ENCODE peak calls at places on chromosomes 7 and 10, in four cellular contexts. N, R, X and M are unnamed samples.

GRCh38 chr10:88890681-88891371 is 10.8 kb downstream of the STAMBPL1 start:
- DNase-seq in N (no peak), R (peak; percentile 56), X (no peak), M (no peak)

GRCh38 chr7:55135462-55135861 is 116.6 kb downstream of the EGFR start:
- DNase-seq in N (no peak), R (no peak), X (no peak), M (no peak)

GRCh38 chr7:27141138-27141537 is 2.3 kb downstream of the HOXA5 start:
- DNase-seq in N (peak; percentile 15), R (no peak), X (no peak), M (no peak)

GRCh38 chr10:86233131-86233530 is 133.5 kb downstream of the GRID1 start:
- DNase-seq in N (no peak), R (no peak), X (no peak), M (no peak)

GRCh38 chr7:134729895-134730294 is 49.5 kb upstream of the CALD1 start:
- DNase-seq in N (no peak), R (peak; percentile 29), X (no peak), M (peak; percentile 48)

GRCh38 chr7:105990726-105991465 is 27.8 kb downstream of the CDHR3 start:
- DNase-seq in N (no peak), R (no peak), X (peak; percentile 58), M (peak; percentile 49)

GRCh38 chr7:46450871-46451270 is 529.8 kb upstream of the IGFBP3 start:
- DNase-seq in N (no peak), R (peak; percentile 55), X (no peak), M (no peak)

GRCh38 chr10:91613411-91614253 is 19.2 kb downstream of the PPP1R3C start:
- DNase-seq in N (no peak), R (peak; percentile 98), X (peak; percentile 71), M (no peak)

GRCh38 chr7:143322646-143323343 is 6.9 kb downstream of the CLCN1 start:
- DNase-seq in N (no peak), R (no peak), X (peak; percentile 41), M (no peak)

GRCh38 chr10:85105614-85106013 is 777.2 kb downstream of the CCSER2 start:
- DNase-seq in N (no peak), R (no peak), X (no peak), M (no peak)

GRCh38 chr10:124497196-124497990 is 35.8 kb downstream of the LHPP start:
- DNase-seq in N (no peak), R (no peak), X (no peak), M (no peak)

GRCh38 chr10:100184426-100185219 is 1.2 kb downstream of the ERLIN1 start:
- DNase-seq in N (no peak), R (peak; percentile 23), X (no peak), M (no peak)

GRCh38 chr10:100182908-100183307 is 2.9 kb downstream of the ERLIN1 start:
- DNase-seq in N (no peak), R (no peak), X (no peak), M (no peak)

GRCh38 chr10:100182281-100182680 is 3.5 kb downstream of the ERLIN1 start:
- DNase-seq in N (no peak), R (no peak), X (no peak), M (no peak)

GRCh38 chr10:100185364-100186252 is at the start of gene ERLIN1:
- DNase-seq in N (peak; percentile 77), R (peak; percentile 87), X (peak; percentile 92), M (peak; percentile 89)

DNA sequence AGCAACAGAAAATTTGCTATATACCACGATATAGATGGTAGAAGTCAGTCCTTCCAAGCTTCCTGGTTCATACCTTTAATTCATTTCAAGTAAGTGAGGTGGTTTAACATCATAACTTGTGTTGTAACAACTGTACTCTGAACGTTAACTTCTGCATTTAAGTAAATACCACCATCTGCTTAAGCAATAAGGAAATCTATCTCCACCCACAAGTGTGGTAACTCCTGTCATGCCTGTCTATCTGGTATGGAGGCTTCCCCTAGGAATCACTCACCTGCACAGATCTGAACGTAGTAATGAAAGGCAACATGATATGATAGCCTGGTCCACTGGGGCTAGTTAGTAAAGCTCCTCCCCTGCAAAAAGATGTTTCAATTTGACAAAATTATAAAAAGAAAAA is 2.3 kb downstream of the ERLIN1 start:
- DNase-seq in N (no peak), R (peak; percentile 10), X (no peak), M (no peak)
- TF ChIP-seq POLR2A in N (no peak), R (no peak), X (no peak), M (no peak)

GRCh38 chr7:1086588-1087461 is 1.1 kb upstream of the GPER1 start:
- DNase-seq in N (peak; percentile 28), R (peak; percentile 42), X (peak; percentile 80), M (peak; percentile 68)
- H3K4me3 ChIP-seq in N (peak overlapping the region; percentile 36), R (peak overlapping the region; percentile 47), X (no peak overlapping the region), M (peak overlapping the region; percentile 36)

GRCh38 chr10:108413954-108414353 is 1249.4 kb upstream of the SORCS1 start:
- DNase-seq in N (no peak), R (no peak), X (no peak), M (no peak)
- TF ChIP-seq CTCF in N (no peak), R (no peak), X (no peak), M (no peak)

DNA sequence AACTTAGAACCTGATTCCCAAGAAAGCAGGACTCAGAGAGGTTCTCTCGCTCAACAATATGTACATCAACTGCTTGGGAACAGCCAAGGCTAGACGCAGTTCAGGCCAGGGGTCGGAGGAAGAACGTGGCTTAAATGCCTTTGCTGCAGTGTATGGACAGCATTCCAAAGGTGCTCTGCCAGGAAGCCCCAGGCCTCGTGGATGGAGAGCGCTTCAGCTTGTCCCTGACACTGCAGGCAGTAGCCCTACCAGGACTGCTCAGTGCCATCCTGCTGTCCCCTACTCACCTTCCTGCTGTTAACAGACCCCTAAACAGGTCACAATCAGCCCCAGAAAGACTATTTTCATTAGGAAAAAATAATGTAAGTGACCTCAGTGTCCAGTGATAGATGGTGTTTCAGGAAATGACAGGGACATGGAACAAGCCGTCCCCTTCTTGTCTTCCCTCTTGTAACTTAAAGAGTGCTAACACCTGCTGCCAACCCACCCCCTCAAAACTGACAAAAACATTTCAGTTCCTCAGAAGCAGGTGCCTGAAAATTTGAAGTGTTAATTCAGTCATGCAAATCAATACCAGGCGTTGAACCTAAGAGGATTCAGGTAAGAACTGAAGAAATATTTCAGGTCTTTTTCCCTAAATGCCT is 16.5 kb downstream of the CREB3L2 start:
- DNase-seq in N (no peak), R (peak; percentile 52), X (no peak), M (no peak)
- TF ChIP-seq POLR2A in N (no peak), R (peak; percentile 21), X (no peak), M (no peak)

GRCh38 chr10:73359492-73359891 is 828 bp upstream of the CFAP70 start:
- DNase-seq in N (no peak), R (no peak), X (no peak), M (no peak)
- H3K4me3 ChIP-seq in N (no peak overlapping the region), R (no peak overlapping the region), X (no peak overlapping the region), M (no peak overlapping the region)

GRCh38 chr10:22655312-22655973 is 58.9 kb downstream of the PIP4K2A start:
- DNase-seq in N (no peak), R (peak; percentile 92), X (no peak), M (no peak)
- TF ChIP-seq CTCF in N (no peak), R (peak; percentile 27), X (no peak), M (no peak)